ENCODE peak calls at places on chromosome 12, in five cellular contexts. Z is stimulated activated effector memory CD8-positive, alpha-beta T cell treated with anti-CD3 and anti-CD28 coated beads, Interleukin-12 subunit alpha, Interleukin-12 subunit beta, amount 100 ng/mL, for 72 hours; R is substantia nigra; M is glutamatergic neuron; Y is left cardiac atrium. D is an unnamed sample.
A peak's percentile ranks its signal among the peaks of the same experiment; 100 is the strongest.

GRCh38 chr12:17588968-17589367 is 501.0 kb downstream of the RERGL start:
- DNase-seq in R (no peak), Y (no peak), Z (no peak), M (peak; percentile 17), D (no peak)

GRCh38 chr12:54865683-54866324 is 11.5 kb downstream of the MUCL1 start:
- DNase-seq in Y (no peak), M (no peak), R (no peak), Z (no peak), D (no peak)

GRCh38 chr12:29901585-29901984 is 117.8 kb upstream of the TMTC1 start:
- DNase-seq in Z (no peak), R (no peak), Y (no peak), M (no peak), D (no peak)

GRCh38 chr12:128823216-128823915 is 392 bp downstream of the SLC15A4 start:
- DNase-seq in Z (peak; percentile 27), Y (peak; percentile 41), M (no peak), R (peak; percentile 59), D (no peak)

GRCh38 chr12:70691018-70691672 is 53.9 kb upstream of the PTPRB start:
- DNase-seq in M (no peak), Z (no peak), R (no peak), Y (no peak), D (no peak)

GRCh38 chr12:29428630-29429029 is 47.7 kb upstream of the ERGIC2 start:
- DNase-seq in Y (no peak), M (no peak), R (no peak), Z (no peak), D (no peak)

GRCh38 chr12:131946757-131947156 is 3.0 kb upstream of the EP400 start:
- DNase-seq in R (no peak), M (no peak), Y (no peak), Z (no peak), D (no peak)

GRCh38 chr12:78226763-78227162 is 396.1 kb downstream of the NAV3 start:
- DNase-seq in M (no peak), Z (no peak), R (no peak), Y (no peak), D (no peak)

GRCh38 chr12:100545092-100545491 is 28.4 kb upstream of the GAS2L3 start:
- DNase-seq in M (no peak), Y (no peak), R (no peak), Z (no peak), D (no peak)

GRCh38 chr12:4858385-4858784 is 51.3 kb upstream of the KCNA1 start:
- DNase-seq in M (peak; percentile 59), R (no peak), Y (no peak), Z (no peak), D (no peak)

GRCh38 chr12:55970775-55971174 is 3.1 kb upstream of the RAB5B start:
- DNase-seq in R (no peak), Y (no peak), Z (no peak), M (no peak), D (no peak)

GRCh38 chr12:5166976-5167375 is 123.3 kb downstream of the KCNA5 start:
- DNase-seq in Y (no peak), M (no peak), Z (no peak), R (no peak), D (no peak)